ENCODE peak calls at places on chromosome 1, in seven cellular contexts. Q is K562, P is HCT116, S is SK-N-SH, Y is HepG2, Z is H1, A is GM12878. W is an unnamed sample.

GRCh38 chr1:55703726-55704363 is 488.7 kb upstream of the USP24 start:
- DNase-seq in Q (no peak), P (no peak), S (no peak), Y (no peak), Z (no peak), A (no peak), W (no peak)

GRCh38 chr1:10867138-10867721 is 70.8 kb upstream of the CASZ1 start:
- DNase-seq in Q (peak), P (no peak), S (peak), Y (no peak), Z (no peak), A (no peak), W (no peak)

GRCh38 chr1:1204998-1205768 is 1.2 kb downstream of the TNFRSF18 start:
- DNase-seq in Q (no peak), P (no peak), S (peak), Y (no peak), Z (no peak), A (no peak), W (no peak)

GRCh38 chr1:178645826-178646200 is 79.2 kb upstream of the RALGPS2 start:
- DNase-seq in Q (no peak), P (no peak), S (no peak), Y (no peak), Z (no peak), A (no peak), W (no peak)

GRCh38 chr1:38929476-38929875 is 12.2 kb downstream of the RHBDL2 start:
- DNase-seq in Q (no peak), P (no peak), S (peak), Y (no peak), Z (no peak), A (no peak), W (no peak)

GRCh38 chr1:38953433-38953860 is 11.8 kb upstream of the RHBDL2 start:
- DNase-seq in Q (no peak), P (no peak), S (no peak), Y (no peak), Z (peak), A (no peak), W (no peak)

GRCh38 chr1:9657521-9658032 is 6.0 kb downstream of the PIK3CD start:
- DNase-seq in Q (peak), P (no peak), S (no peak), Y (no peak), Z (no peak), A (no peak), W (no peak)

GRCh38 chr1:211791979-211792378 is 38.6 kb downstream of the LPGAT1 start:
- DNase-seq in Q (no peak), P (no peak), S (no peak), Y (no peak), Z (no peak), A (no peak), W (no peak)

GRCh38 chr1:21337459-21337930 is 47.2 kb upstream of the ECE1 start:
- DNase-seq in Q (no peak), P (no peak), S (no peak), Y (no peak), Z (no peak), A (no peak), W (no peak)

GRCh38 chr1:162670928-162671663 is 38.8 kb downstream of the DDR2 start:
- DNase-seq in Q (no peak), P (no peak), S (no peak), Y (no peak), Z (no peak), A (no peak), W (no peak)

GRCh38 chr1:7565099-7565750 is 205.9 kb upstream of the VAMP3 start:
- DNase-seq in Q (no peak), P (no peak), S (no peak), Y (no peak), Z (no peak), A (no peak), W (no peak)

GRCh38 chr1:7566417-7567375 is 204.4 kb upstream of the VAMP3 start:
- DNase-seq in Q (no peak), P (no peak), S (no peak), Y (no peak), Z (no peak), A (no peak), W (no peak)

GRCh38 chr1:7568053-7568452 is 203.0 kb upstream of the VAMP3 start:
- DNase-seq in Q (no peak), P (no peak), S (no peak), Y (no peak), Z (no peak), A (no peak), W (no peak)

GRCh38 chr1:7568901-7569524 is 202.1 kb upstream of the VAMP3 start:
- DNase-seq in Q (no peak), P (no peak), S (no peak), Y (no peak), Z (no peak), A (no peak), W (no peak)

GRCh38 chr1:7567376-7567775 is 203.7 kb upstream of the VAMP3 start:
- DNase-seq in Q (no peak), P (no peak), S (no peak), Y (no peak), Z (no peak), A (no peak), W (no peak)
- TF ChIP-seq SIN3A in Q (no peak), P (no peak), S (no peak), Y (no peak), Z (no peak), A (no peak), W (no peak)

GRCh38 chr1:156289857-156290256 is 5.6 kb downstream of the GLMP start:
- DNase-seq in Q (no peak), P (no peak), S (no peak), Y (no peak), Z (no peak), A (no peak), W (no peak)

GRCh38 chr1:156293895-156294294 is 1.6 kb downstream of the GLMP start:
- DNase-seq in Q (no peak), P (no peak), S (no peak), Y (no peak), Z (no peak), A (no peak), W (no peak)

GRCh38 chr1:156295391-156295947 is at the start of gene GLMP:
- DNase-seq in Q (peak), P (peak), S (peak), Y (peak), Z (no peak), A (no peak), W (no peak)

GRCh38 chr1:156293098-156293434 is 2.4 kb downstream of the GLMP start:
- DNase-seq in Q (no peak), P (no peak), S (no peak), Y (no peak), Z (no peak), A (no peak), W (no peak)

GRCh38 chr1:156291226-156292061 is 4.0 kb downstream of the GLMP start:
- DNase-seq in Q (peak), P (no peak), S (peak), Y (peak), Z (peak), A (no peak), W (peak)
- TF ChIP-seq SIN3A in Q (no peak), P (no peak), S (no peak), Y (peak), Z (no peak), A (no peak), W (no peak)

DNA sequence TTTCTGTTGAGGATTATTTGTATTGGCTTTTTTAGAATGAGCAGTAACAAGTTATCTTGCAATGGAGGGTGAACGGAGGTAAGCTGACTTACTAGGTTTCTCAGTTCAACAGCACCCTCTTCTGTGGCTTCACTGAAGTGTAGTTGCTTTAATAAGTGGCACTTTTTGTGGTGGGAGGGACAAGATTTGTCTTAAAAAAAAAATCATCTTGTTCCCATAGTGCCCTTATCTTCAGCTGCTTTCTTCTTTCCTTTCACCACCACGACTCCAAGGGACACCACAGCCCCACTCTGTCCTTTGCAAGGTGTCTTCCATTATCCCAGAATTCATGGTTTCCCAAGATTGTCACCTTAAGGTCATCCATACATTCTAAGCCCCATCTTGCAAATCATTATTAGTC is 92.9 kb downstream of the PIGK start:
- DNase-seq in Q (no peak), P (peak), S (peak), Y (peak), Z (no peak), A (no peak), W (peak)
- TF ChIP-seq SIN3A in Q (no peak), P (no peak), S (no peak), Y (no peak), Z (no peak), A (no peak), W (no peak)

GRCh38 chr1:19456915-19457554 is 28.3 kb downstream of the CAPZB start:
- DNase-seq in Q (no peak), P (no peak), S (no peak), Y (no peak), Z (no peak), A (no peak), W (no peak)

GRCh38 chr1:19457555-19457954 is 27.8 kb downstream of the CAPZB start:
- DNase-seq in Q (no peak), P (no peak), S (no peak), Y (no peak), Z (no peak), A (no peak), W (no peak)

GRCh38 chr1:19461352-19461645 is 24.0 kb downstream of the CAPZB start:
- DNase-seq in Q (no peak), P (no peak), S (no peak), Y (no peak), Z (no peak), A (no peak), W (no peak)

GRCh38 chr1:19460535-19461351 is 24.6 kb downstream of the CAPZB start:
- DNase-seq in Q (peak), P (no peak), S (no peak), Y (no peak), Z (no peak), A (no peak), W (no peak)

DNA sequence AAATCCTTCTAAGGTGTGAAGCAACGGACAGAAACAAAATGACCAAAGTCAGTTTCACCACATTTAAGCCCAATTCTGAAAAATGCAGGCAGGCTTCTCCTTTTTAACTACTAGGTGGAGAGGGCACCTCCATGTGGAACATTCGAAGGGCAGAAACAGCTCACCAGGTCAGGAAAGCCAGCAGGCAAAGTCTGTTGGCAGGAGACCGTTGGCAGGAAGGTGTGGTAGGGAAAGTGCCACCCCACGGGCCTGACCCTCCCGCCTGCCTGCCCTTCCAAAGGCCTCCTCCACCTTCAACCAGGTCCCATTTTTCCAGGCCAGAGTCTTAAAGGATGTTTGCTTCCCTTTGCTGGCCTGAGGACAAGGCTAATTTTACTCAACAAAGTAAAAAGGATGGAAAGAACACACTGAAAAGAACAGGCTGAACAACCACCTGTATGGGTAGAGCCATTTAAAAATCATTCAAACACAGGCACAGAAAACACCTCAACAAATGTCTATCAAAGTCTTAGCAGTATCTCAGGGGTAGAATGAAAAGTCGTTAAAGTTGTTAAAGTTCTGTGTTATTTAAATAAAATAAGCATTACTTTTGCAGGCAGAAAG is 26.4 kb downstream of the CAPZB start:
- DNase-seq in Q (no peak), P (no peak), S (no peak), Y (no peak), Z (no peak), A (no peak), W (no peak)
- TF ChIP-seq SIN3A in Q (no peak), P (no peak), S (no peak), Y (no peak), Z (no peak), A (no peak), W (no peak)